ENCODE peak calls at places on chromosomes 16 and 17, in five cellular contexts. C is breast epithelium, S is transverse colon, N is stomach, A is Panc1. P is an unnamed sample.

GRCh38 chr16:28820016-28820415 is 2.8 kb upstream of the ATXN2L start:
- DNase-seq in A (no peak), C (no peak), N (no peak), S (peak), P (no peak)

GRCh38 chr16:65740716-65741115 is 618.9 kb upstream of the CDH11 start:
- DNase-seq in N (no peak), S (no peak), C (no peak), A (no peak), P (no peak)

GRCh38 chr17:73151888-73152633 is 12.7 kb upstream of the SSTR2 start:
- DNase-seq in C (no peak), S (no peak), A (no peak), N (no peak), P (no peak)

GRCh38 chr17:18332909-18333489 is 17.9 kb downstream of the SMCR8 start:
- DNase-seq in A (no peak), N (no peak), C (no peak), S (no peak), P (no peak)

GRCh38 chr16:75703341-75703740 is 2.1 kb upstream of the DUXB start:
- DNase-seq in C (no peak), A (no peak), S (no peak), N (no peak), P (no peak)

GRCh38 chr17:55301521-55302406 is 37.0 kb downstream of the HLF start:
- DNase-seq in A (no peak), C (no peak), N (peak), S (no peak), P (no peak)

GRCh38 chr17:35254107-35254802 is 11.4 kb downstream of the SLFN5 start:
- DNase-seq in C (peak), A (peak), S (peak), N (peak), P (no peak)

GRCh38 chr17:43834106-43834505 is 1.2 kb upstream of the MPP3 start:
- DNase-seq in C (no peak), S (no peak), A (no peak), N (no peak), P (no peak)

GRCh38 chr16:51937771-51938170 is 609.2 kb downstream of the TOX3 start:
- DNase-seq in N (no peak), C (no peak), A (no peak), S (no peak), P (no peak)

GRCh38 chr16:64311241-64311640 is 810.6 kb downstream of the CDH11 start:
- DNase-seq in C (no peak), S (no peak), N (no peak), A (no peak), P (no peak)

GRCh38 chr16:81035975-81036750 is 521 bp downstream of the ATMIN start:
- DNase-seq in A (no peak), N (peak), S (peak), C (no peak), P (no peak)

GRCh38 chr17:491086-492014 is 138.7 kb upstream of the RPH3AL start:
- DNase-seq in S (peak), N (peak), C (peak), A (no peak), P (no peak)

GRCh38 chr17:7260151-7260550 is 2.1 kb downstream of the CLDN7 start:
- DNase-seq in C (no peak), A (no peak), N (no peak), S (peak), P (no peak)
- TF ChIP-seq POLR2AphosphoS5 in C (no peak), A (no peak), N (no peak), S (no peak), P (no peak)

GRCh38 chr16:87854907-87855683 is 14.2 kb downstream of the SLC7A5 start:
- DNase-seq in S (no peak), A (no peak), C (no peak), N (no peak), P (no peak)

GRCh38 chr16:87856796-87857228 is 12.5 kb downstream of the SLC7A5 start:
- DNase-seq in A (no peak), S (no peak), C (no peak), N (no peak), P (no peak)

GRCh38 chr16:87853411-87854052 is 15.8 kb downstream of the SLC7A5 start:
- DNase-seq in A (no peak), N (peak), C (peak), S (peak), P (peak)

GRCh38 chr16:87855852-87856715 is 13.2 kb downstream of the SLC7A5 start:
- DNase-seq in S (peak), N (peak), A (no peak), C (peak), P (no peak)

DNA sequence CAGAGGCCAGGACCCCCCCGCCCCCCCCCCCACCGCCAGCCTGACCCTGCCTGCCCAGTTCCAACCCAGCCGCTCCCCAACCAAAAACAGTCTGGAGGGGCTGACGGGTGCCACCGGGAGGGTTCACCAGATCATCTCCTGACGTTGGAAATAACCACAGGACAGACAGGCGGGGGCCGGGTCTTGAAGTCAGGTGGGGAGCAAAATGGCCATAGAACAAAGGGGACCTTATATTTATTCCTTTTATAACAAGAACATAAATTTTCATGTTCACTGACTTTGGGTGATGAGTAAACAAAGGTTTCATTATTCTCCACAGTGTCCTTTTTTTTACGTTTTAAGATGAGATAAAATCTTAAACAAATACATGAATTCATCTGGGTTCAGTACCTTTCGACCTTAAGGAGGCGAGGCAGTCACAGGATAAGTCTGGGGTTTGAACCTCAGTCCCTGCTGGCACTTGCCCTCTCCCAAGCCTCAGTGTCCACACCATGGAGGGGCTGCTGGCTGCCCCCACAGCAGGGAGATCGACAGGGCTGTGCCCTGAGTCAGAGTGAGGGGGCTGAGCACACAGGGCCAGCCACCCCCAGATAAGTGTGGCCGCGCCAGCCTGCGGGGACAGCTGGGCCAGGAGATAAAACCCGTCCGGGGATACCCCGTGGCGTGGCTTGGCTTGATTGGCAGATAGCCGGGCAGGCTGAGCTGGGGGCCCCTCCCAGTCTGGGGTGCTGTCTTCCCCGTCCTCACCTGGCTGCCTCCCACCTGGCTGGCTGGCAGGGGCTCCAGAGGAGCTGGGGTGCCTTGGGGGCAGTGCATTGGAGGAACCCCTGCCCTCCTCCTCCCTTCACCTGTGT is 15.0 kb downstream of the SLC7A5 start:
- DNase-seq in N (no peak), A (no peak), C (no peak), S (peak), P (no peak)
- TF ChIP-seq POLR2AphosphoS5 in N (no peak), A (no peak), C (no peak), S (no peak), P (no peak)

DNA sequence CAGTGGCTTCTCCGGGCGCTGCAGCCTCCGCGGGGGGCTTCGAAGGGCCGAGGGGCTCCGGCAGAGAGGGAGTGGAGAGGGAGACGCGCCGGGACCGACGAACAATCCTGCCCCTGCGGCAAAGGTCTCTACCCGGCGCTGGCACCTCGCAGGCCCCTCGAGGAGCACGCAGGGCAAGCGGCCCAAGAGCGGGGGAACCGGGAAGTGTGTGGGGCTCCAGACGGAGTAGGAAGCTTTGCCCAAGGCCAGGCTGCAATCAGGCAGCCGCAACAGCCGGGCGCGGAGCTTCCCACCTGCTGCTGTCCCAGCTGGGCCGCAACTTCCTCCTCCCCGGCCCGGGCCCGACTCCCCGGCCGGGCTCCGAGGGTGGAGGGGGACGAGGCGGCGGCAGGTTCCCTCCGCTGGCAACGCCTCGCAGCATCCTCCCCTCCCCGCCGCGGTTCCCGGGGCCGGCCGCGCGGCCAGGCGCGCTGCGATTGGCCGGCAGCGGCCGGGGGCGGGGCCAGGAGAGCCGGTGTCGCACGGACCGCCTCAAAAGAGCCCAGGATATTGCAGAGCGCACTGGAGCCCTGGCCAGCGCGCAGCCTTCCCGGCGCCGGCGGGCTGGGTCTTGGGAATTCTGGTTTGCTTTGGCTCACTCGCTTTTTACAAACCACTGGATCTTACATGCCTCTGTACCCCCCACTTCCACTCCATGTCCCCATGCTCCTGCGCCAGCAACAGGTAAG is at the start of gene KCNJ2:
- DNase-seq in C (peak), S (peak), A (no peak), N (peak), P (no peak)
- TF ChIP-seq POLR2AphosphoS5 in C (peak), S (peak), A (peak), N (peak), P (no peak)

GRCh38 chr17:42536372-42537155 is 523 bp downstream of the NAGLU start:
- DNase-seq in N (peak), A (no peak), S (peak), C (no peak), P (no peak)
- TF ChIP-seq POLR2AphosphoS5 in N (peak), A (no peak), S (no peak), C (peak), P (peak)

GRCh38 chr17:82238562-82239201 is 9.8 kb downstream of the SLC16A3 start:
- DNase-seq in N (peak), C (peak), A (no peak), S (peak), P (no peak)
- TF ChIP-seq POLR2AphosphoS5 in N (peak), C (peak), A (peak), S (peak), P (peak)

GRCh38 chr16:3468501-3468900 is 25.0 kb downstream of the NAA60 start:
- DNase-seq in A (no peak), N (no peak), S (no peak), C (no peak), P (no peak)

GRCh38 chr16:3467920-3468319 is 24.4 kb downstream of the NAA60 start:
- DNase-seq in S (no peak), C (no peak), A (no peak), N (no peak), P (no peak)

GRCh38 chr16:3467182-3467581 is 23.7 kb downstream of the NAA60 start:
- DNase-seq in N (no peak), C (no peak), A (no peak), S (no peak), P (no peak)

GRCh38 chr16:3465911-3466584 is 22.6 kb downstream of the NAA60 start:
- DNase-seq in C (no peak), A (no peak), S (no peak), N (no peak), P (no peak)

GRCh38 chr16:3465301-3465700 is 21.8 kb downstream of the NAA60 start:
- DNase-seq in C (no peak), A (no peak), N (no peak), S (no peak), P (no peak)
- TF ChIP-seq POLR2AphosphoS5 in C (no peak), A (no peak), N (no peak), S (no peak), P (no peak)

GRCh38 chr16:266258-267164 is 9.2 kb downstream of the RGS11 start:
- DNase-seq in S (no peak), A (no peak), N (no peak), C (no peak), P (no peak)
- TF ChIP-seq POLR2AphosphoS5 in S (no peak), A (peak), N (no peak), C (no peak), P (no peak)

GRCh38 chr17:27494192-27495091 is 38.2 kb downstream of the KSR1 start:
- DNase-seq in A (no peak), N (peak), S (peak), C (peak), P (no peak)
- TF ChIP-seq POLR2AphosphoS5 in A (no peak), N (peak), S (no peak), C (peak), P (no peak)

DNA sequence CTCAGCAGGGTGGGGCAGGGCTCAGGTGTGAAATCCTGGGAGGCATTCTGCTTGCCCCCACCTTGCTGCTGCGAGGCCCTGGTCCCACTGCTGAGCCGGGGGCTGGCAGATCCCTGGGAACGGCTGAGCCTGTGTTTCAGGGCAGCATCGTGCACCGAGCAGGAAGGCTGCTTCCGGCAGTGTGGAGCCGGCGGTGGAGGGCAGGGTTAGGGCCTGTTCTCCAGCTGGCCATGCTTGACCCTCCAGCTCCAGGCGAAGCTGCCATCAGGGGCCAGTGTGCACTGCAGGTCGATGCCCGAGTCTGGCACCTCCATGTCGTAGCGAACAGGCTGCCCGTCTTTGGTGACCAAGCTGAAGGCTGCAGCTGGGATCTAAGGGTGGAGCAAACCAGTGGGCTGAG is 2.5 kb upstream of the SPATA32 start:
- DNase-seq in N (no peak), C (no peak), S (no peak), A (no peak), P (no peak)
- TF ChIP-seq POLR2AphosphoS5 in N (no peak), C (no peak), S (no peak), A (no peak), P (no peak)

DNA sequence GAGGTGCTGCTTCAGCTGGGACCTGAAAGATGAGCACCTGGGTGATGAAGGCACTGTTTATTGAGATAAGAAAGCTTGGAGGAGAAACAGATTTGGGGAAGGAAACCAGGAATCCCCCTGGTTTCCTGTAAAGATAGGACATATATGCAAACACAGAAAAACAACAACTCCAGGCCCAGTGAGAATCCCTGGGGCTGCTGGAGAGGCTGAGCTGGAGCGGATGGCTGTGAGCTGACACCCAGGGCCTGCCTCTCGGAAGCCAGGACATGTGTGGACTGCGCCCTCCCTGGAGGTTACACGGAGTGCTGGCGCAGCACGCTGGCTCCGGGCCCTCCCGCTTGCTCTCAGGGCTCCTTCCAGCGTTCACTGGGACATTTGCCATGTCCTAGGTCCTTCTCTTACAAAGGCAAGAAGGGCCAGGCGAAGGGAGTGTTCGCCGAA is 57.5 kb downstream of the CYB5B start:
- DNase-seq in C (peak), A (no peak), N (peak), S (peak), P (no peak)
- TF ChIP-seq POLR2AphosphoS5 in C (peak), A (no peak), N (peak), S (no peak), P (no peak)